ENCODE peak calls at places on chromosomes 12 and 14, in five cellular contexts. Y, P, T, B and X are unnamed samples.

GRCh38 chr14:35643513-35643912 is 109.5 kb downstream of the INSM2 start:
- DNase-seq in Y (no peak), P (no peak), T (no peak), B (no peak), X (no peak)

GRCh38 chr14:27049611-27050172 is 451.9 kb upstream of the NOVA1 start:
- DNase-seq in Y (no peak), P (no peak), T (no peak), B (no peak), X (no peak)

GRCh38 chr12:124122722-124123121 is 149.7 kb downstream of the ZNF664 start:
- DNase-seq in Y (no peak), P (no peak), T (no peak), B (no peak), X (no peak)

GRCh38 chr12:94831081-94831747 is 172.3 kb downstream of the NDUFA12 start:
- DNase-seq in Y (no peak), P (no peak), T (no peak), B (peak), X (peak)

GRCh38 chr12:110582286-110583136 is 607 bp downstream of the PPTC7 start:
- DNase-seq in Y (peak), P (no peak), T (no peak), B (peak), X (peak)

GRCh38 chr14:73239463-73240241 is 2.3 kb downstream of the PAPLN start:
- DNase-seq in Y (peak), P (no peak), T (no peak), B (no peak), X (peak)

GRCh38 chr14:57747036-57747435 is 118.9 kb downstream of the SLC35F4 start:
- DNase-seq in Y (no peak), P (no peak), T (peak), B (no peak), X (no peak)

GRCh38 chr12:48996794-48997718 is 2.1 kb downstream of the DDN start:
- DNase-seq in Y (peak), P (peak), T (no peak), B (peak), X (peak)

GRCh38 chr12:75437564-75437963 is 43.0 kb upstream of the GLIPR1 start:
- DNase-seq in Y (no peak), P (no peak), T (no peak), B (no peak), X (no peak)

GRCh38 chr12:71626768-71627167 is 36.9 kb downstream of the ZFC3H1 start:
- DNase-seq in Y (no peak), P (no peak), T (peak), B (no peak), X (no peak)